ENCODE peak calls at places on chromosome 22, in seven cellular contexts. V is choroid plexus epithelial cell, L is lower lobe of right lung, J is left ventricle myocardium inferior, G is cardiac fibroblast, R is thyroid gland, U is progenitor cell of endocrine pancreas. O is an unnamed sample.

GRCh38 chr22:27507066-27507715 is 294.4 kb downstream of the MN1 start:
- DNase-seq in V (no peak), L (no peak), J (no peak), G (peak; percentile 74), R (no peak), U (no peak), O (no peak)

GRCh38 chr22:30562391-30562790 is 12.1 kb downstream of the GAL3ST1 start:
- DNase-seq in V (no peak), L (no peak), J (no peak), G (no peak), R (no peak), U (no peak), O (no peak)

GRCh38 chr22:21707677-21708076 is 27.9 kb downstream of the YPEL1 start:
- DNase-seq in V (no peak), L (no peak), J (no peak), G (peak; percentile 15), R (no peak), U (no peak), O (no peak)

GRCh38 chr22:23199159-23199558 is 18.9 kb downstream of the BCR start:
- DNase-seq in V (peak; percentile 38), L (no peak), J (no peak), G (no peak), R (no peak), U (no peak), O (no peak)

GRCh38 chr22:43886231-43886630 is 5.6 kb downstream of the PNPLA5 start:
- DNase-seq in V (no peak), L (no peak), J (no peak), G (no peak), R (no peak), U (no peak), O (no peak)

GRCh38 chr22:20395897-20396287 is 1.9 kb downstream of the ZNF74 start:
- DNase-seq in V (no peak), L (no peak), J (no peak), G (no peak), R (no peak), U (no peak), O (no peak)

GRCh38 chr22:22907551-22908494 is 20.2 kb downstream of the IGLL5 start:
- DNase-seq in V (no peak), L (peak; percentile 26), J (no peak), G (no peak), R (no peak), U (no peak), O (no peak)

GRCh38 chr22:43289976-43290663 is 53.1 kb downstream of the SCUBE1 start:
- DNase-seq in V (peak; percentile 72), L (peak; percentile 70), J (peak; percentile 57), G (peak; percentile 26), R (peak; percentile 89), U (no peak), O (peak; percentile 8)

GRCh38 chr22:19892249-19892879 is 37.7 kb upstream of the GNB1L start:
- DNase-seq in V (peak; percentile 70), L (no peak), J (no peak), G (peak; percentile 64), R (no peak), U (no peak), O (no peak)

GRCh38 chr22:17387356-17387755 is 18.1 kb downstream of the CECR2 start:
- DNase-seq in V (no peak), L (no peak), J (no peak), G (no peak), R (no peak), U (no peak), O (no peak)

GRCh38 chr22:27170491-27170890 is 513.1 kb downstream of the MIAT start:
- DNase-seq in V (peak; percentile 84), L (no peak), J (no peak), G (peak; percentile 89), R (peak; percentile 11), U (no peak), O (peak; percentile 60)

GRCh38 chr22:48238966-48239365 is 1476.5 kb downstream of the TBC1D22A start:
- DNase-seq in V (no peak), L (no peak), J (no peak), G (no peak), R (no peak), U (no peak), O (no peak)

DNA sequence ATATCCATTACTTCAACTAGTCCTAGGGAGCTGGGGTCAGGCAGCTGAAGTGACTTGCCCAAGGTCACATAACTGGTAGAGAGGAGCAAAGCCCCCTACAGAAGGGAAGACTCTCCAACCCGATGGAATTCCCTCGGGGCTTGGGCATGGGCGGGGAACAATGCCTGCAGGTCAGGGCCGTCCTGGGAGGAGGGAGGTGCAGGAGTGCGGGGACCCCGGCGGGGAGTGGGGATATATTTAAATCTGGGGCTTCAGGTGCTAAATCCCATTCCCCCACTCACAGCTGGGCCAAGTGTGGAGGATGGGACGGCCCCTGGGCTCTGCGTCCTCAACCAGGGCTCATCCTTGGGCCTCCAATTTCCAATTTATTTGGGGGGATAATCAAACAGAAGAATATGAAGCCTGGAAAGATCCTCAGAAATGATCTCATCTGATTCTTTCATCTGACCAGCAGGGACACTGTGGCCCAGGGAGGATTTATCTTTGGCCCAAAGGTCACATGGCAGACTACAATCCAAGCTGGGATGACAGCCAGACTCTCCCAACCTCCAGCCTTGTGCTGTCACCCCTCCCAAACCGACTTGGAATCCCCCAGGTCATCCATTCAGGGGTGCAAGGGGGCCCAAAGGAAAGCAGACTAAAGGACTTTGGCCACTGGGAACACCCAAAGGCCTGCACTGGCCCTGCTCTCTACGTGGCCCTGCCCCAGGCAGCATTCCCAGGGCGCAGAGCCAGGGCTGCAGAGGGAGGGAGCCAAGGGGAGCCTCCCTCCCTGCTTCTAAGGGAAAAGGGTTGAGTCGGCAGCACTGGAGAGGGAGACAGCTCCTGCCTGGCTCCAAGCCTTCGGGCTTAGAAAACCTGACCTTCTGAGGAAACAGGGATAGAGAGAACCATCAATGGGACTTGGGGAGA is 8.7 kb upstream of the C1QTNF6 start:
- DNase-seq in V (peak; percentile 77), L (peak; percentile 80), J (peak; percentile 90), G (peak; percentile 94), R (peak; percentile 84), U (no peak), O (peak; percentile 88)
- TF ChIP-seq CTCF in V (peak; percentile 25), L (no peak), J (peak; percentile 54), G (no peak), R (no peak), U (no peak), O (peak; percentile 42)

GRCh38 chr22:35156945-35157344 is 91.0 kb downstream of the ISX start:
- DNase-seq in V (no peak), L (no peak), J (no peak), G (no peak), R (no peak), U (no peak), O (no peak)

GRCh38 chr22:35160268-35160667 is 94.3 kb downstream of the ISX start:
- DNase-seq in V (no peak), L (no peak), J (no peak), G (no peak), R (no peak), U (no peak), O (no peak)

GRCh38 chr22:35154937-35155387 is 89.0 kb downstream of the ISX start:
- DNase-seq in V (peak; percentile 70), L (peak; percentile 56), J (peak; percentile 26), G (peak; percentile 60), R (peak; percentile 26), U (peak; percentile 57), O (peak; percentile 20)

GRCh38 chr22:35152316-35152715 is 86.4 kb downstream of the ISX start:
- DNase-seq in V (no peak), L (no peak), J (no peak), G (no peak), R (no peak), U (no peak), O (no peak)

DNA sequence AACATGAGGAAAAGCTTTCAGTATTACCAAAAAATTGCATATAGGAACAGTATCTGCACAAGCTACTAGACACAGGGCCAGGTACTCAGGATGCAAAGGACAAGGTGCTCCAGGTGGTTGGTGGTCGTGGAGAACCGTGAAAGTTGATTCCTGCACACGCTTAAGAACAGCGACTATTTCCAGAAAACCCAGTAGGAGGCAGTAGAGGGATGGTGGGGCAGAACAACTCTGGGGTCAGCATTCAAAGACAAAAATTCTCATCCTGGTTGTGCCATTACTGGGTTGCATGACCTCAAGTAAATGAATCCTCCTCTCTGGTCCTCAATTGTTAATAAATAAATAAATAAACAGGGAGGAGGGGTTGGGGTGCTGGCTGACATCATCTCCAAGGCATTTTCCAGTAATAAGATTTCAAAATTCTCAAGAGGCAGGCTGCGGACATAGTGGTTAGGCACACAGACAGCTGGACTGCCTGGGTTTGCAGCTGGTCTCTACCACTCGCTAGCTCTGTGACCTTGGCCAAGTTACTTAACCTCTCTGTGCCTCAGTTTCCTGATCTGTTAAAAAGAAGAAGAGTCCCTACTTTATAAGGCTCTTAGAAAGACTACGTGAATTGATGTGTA is 89.6 kb downstream of the ISX start:
- DNase-seq in V (no peak), L (no peak), J (no peak), G (no peak), R (no peak), U (no peak), O (no peak)
- TF ChIP-seq CTCF in V (no peak), L (no peak), J (no peak), G (no peak), R (no peak), U (no peak), O (no peak)

GRCh38 chr22:41762980-41763779 is 37.3 kb upstream of the CCDC134 start:
- DNase-seq in V (peak; percentile 45), L (no peak), J (no peak), G (peak; percentile 22), R (no peak), U (peak; percentile 12), O (no peak)
- TF ChIP-seq CTCF in V (peak; percentile 66), L (peak; percentile 31), J (peak; percentile 38), G (peak; percentile 30), R (no peak), U (peak; percentile 64), O (peak; percentile 67)

GRCh38 chr22:37726240-37726887 is 29.5 kb downstream of the TRIOBP start:
- DNase-seq in V (peak; percentile 62), L (no peak), J (no peak), G (peak; percentile 49), R (no peak), U (no peak), O (no peak)
- TF ChIP-seq CTCF in V (peak; percentile 44), L (no peak), J (peak; percentile 17), G (no peak), R (no peak), U (no peak), O (peak; percentile 50)